ENCODE peak calls at places on chromosome 18, in eight cellular contexts. Y is HTR-8/SVneo; R is mucosa of gallbladder; L is upper lobe of right lung; B is Kasumi-1; K is stimulated activated CD4-positive, alpha-beta T cell treated with anti-CD3 and anti-CD28 coated beads, Interleukin-4, amount 100 ng/mL, for 48 hours; U is nephron progenitor cell; I is iPS-NIHi11. Z is an unnamed sample.

GRCh38 chr18:29164020-29164706 is 987.2 kb upstream of the CDH2 start:
- DNase-seq in K (no peak), R (no peak), I (no peak), U (no peak), B (no peak), L (no peak), Y (no peak), Z (peak; percentile 42)

GRCh38 chr18:24300703-24301102 is 96.9 kb downstream of the OSBPL1A start:
- DNase-seq in Y (no peak), L (no peak), R (no peak), K (no peak), B (no peak), U (no peak), I (no peak), Z (no peak)

GRCh38 chr18:76387608-76388007 is 107.4 kb downstream of the ZNF516 start:
- DNase-seq in L (no peak), R (no peak), I (no peak), B (no peak), Y (no peak), K (no peak), U (no peak), Z (no peak)

GRCh38 chr18:61984293-61984692 is 91.5 kb upstream of the RNF152 start:
- DNase-seq in U (no peak), I (no peak), R (no peak), B (no peak), Y (no peak), K (no peak), L (no peak), Z (no peak)

GRCh38 chr18:21632393-21632792 is 20.3 kb downstream of the SNRPD1 start:
- DNase-seq in Y (no peak), R (no peak), K (no peak), B (peak; percentile 20), U (no peak), L (no peak), I (no peak), Z (no peak)

GRCh38 chr18:66211693-66212195 is 392.1 kb downstream of the CDH19 start:
- DNase-seq in U (no peak), B (no peak), R (no peak), L (no peak), K (no peak), I (no peak), Y (no peak), Z (no peak)

GRCh38 chr18:12159446-12159845 is 65.8 kb downstream of the ANKRD62 start:
- DNase-seq in R (no peak), U (no peak), B (no peak), L (no peak), K (no peak), I (no peak), Y (peak; percentile 45), Z (no peak)

GRCh38 chr18:59042477-59042842 is 97.2 kb upstream of the SEC11C start:
- DNase-seq in Y (no peak), K (no peak), B (no peak), R (no peak), U (no peak), I (no peak), L (no peak), Z (no peak)

GRCh38 chr18:12441475-12442035 is 33.8 kb downstream of the PRELID3A start:
- DNase-seq in K (no peak), Y (no peak), R (no peak), L (no peak), I (no peak), B (no peak), U (no peak), Z (no peak)